ENCODE peak calls at places on chromosomes 5 and 9, in six cellular contexts. V is cardiac muscle cell, G is uterus, E is GM23248, P is SJSA1, R is GM12878. Z is an unnamed sample.
A peak's percentile ranks its signal among the peaks of the same experiment; 100 is the strongest.

GRCh38 chr5:129904102-129904666 is at the start of gene CHSY3:
- DNase-seq in V (peak; percentile 92), P (peak; percentile 58), R (no peak), G (peak; percentile 76), E (peak; percentile 88), Z (peak; percentile 84)

GRCh38 chr5:170427672-170428236 is 38.6 kb upstream of the KCNMB1 start:
- DNase-seq in P (no peak), V (peak; percentile 62), E (no peak), R (no peak), G (no peak), Z (peak; percentile 84)

GRCh38 chr5:67425514-67425913 is 228.9 kb upstream of the CD180 start:
- DNase-seq in E (no peak), V (no peak), R (no peak), G (no peak), P (no peak), Z (no peak)

GRCh38 chr9:7368410-7369292 is 430.9 kb downstream of the DMAC1 start:
- DNase-seq in E (peak; percentile 55), G (no peak), P (no peak), V (peak; percentile 97), R (no peak), Z (peak; percentile 18)

GRCh38 chr9:124258765-124259272 is 1.1 kb downstream of the NEK6 start:
- DNase-seq in P (peak; percentile 67), R (no peak), G (no peak), E (peak; percentile 52), V (no peak), Z (no peak)

GRCh38 chr9:77793909-77794308 is 145.8 kb upstream of the GNA14 start:
- DNase-seq in P (peak; percentile 54), R (no peak), E (peak; percentile 79), V (peak; percentile 22), G (no peak), Z (no peak)

GRCh38 chr5:42572313-42572712 is 149.1 kb downstream of the GHR start:
- DNase-seq in E (no peak), R (no peak), P (no peak), G (no peak), V (no peak), Z (no peak)

GRCh38 chr9:120920495-120921178 is 6.0 kb downstream of the TRAF1 start:
- DNase-seq in P (no peak), G (no peak), E (no peak), V (no peak), R (no peak), Z (no peak)

GRCh38 chr5:160493806-160494317 is 72.2 kb downstream of the PTTG1 start:
- DNase-seq in V (no peak), P (no peak), R (no peak), G (no peak), E (peak; percentile 12), Z (no peak)

GRCh38 chr5:133610489-133611356 is 1.6 kb downstream of the FSTL4 start:
- DNase-seq in R (no peak), P (peak; percentile 44), G (peak; percentile 21), V (peak; percentile 50), E (peak; percentile 65), Z (peak; percentile 66)
- H3K27ac ChIP-seq in R (no peak overlapping the region), P (no peak overlapping the region), G (no peak overlapping the region), V (no peak overlapping the region), E (no peak overlapping the region), Z (no peak overlapping the region)

GRCh38 chr9:23120630-23121029 is 674.0 kb downstream of the DMRTA1 start:
- DNase-seq in P (no peak), E (no peak), V (no peak), R (no peak), G (no peak), Z (no peak)
- H3K27me3 ChIP-seq in P (no peaks in the 10 kb centered on the region), E (no peaks in the 10 kb centered on the region), V (no peaks in the 10 kb centered on the region), R (no peaks in the 10 kb centered on the region), G (no peaks in the 10 kb centered on the region), Z (no peaks in the 10 kb centered on the region)

GRCh38 chr9:72313507-72313906 is 51.5 kb downstream of the ZFAND5 start:
- DNase-seq in P (no peak), E (no peak), R (no peak), G (no peak), V (no peak), Z (no peak)
- H3K27ac ChIP-seq in P (no peak overlapping the region), E (no peak overlapping the region), R (no peak overlapping the region), G (no peak overlapping the region), V (no peak overlapping the region), Z (no peak overlapping the region)

GRCh38 chr5:139273322-139273571 is 20.3 kb upstream of the MATR3 start:
- DNase-seq in E (no peak), R (no peak), G (no peak), P (no peak), V (no peak), Z (no peak)
- H3K27me3 ChIP-seq in E (no peaks in the 10 kb centered on the region), R (no peaks in the 10 kb centered on the region), G (no peaks in the 10 kb centered on the region), P (no peaks in the 10 kb centered on the region), V (no peaks in the 10 kb centered on the region), Z (no peaks in the 10 kb centered on the region)

DNA sequence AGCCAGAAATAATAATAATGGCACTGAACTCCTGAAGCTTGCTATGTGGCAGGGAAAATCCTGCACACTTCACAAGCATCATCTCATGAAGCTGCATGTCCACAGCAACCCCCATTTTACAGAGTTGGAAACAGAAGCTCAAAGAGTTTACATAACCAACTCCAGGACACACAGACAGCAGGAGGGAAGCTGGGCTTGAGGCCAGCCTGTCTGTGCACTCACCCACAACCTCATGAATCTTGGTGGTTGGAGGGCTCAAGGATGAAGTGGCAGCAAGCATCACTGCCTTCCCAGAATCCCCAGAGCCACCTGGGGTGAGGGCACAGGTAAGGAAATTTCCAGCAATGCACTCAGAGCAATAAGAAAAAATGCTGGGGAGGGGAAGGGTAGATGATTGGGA is 111.4 kb downstream of the GABBR2 start:
- DNase-seq in V (peak; percentile 11), E (no peak), P (no peak), G (no peak), R (no peak), Z (no peak)
- H3K27ac ChIP-seq in V (no peak overlapping the region), E (no peak overlapping the region), P (no peak overlapping the region), G (no peak overlapping the region), R (no peak overlapping the region), Z (no peak overlapping the region)

GRCh38 chr9:130934702-130935659 is 4.1 kb downstream of the FIBCD1 start:
- DNase-seq in E (no peak), V (no peak), R (no peak), P (no peak), G (no peak), Z (no peak)
- H3K27me3 ChIP-seq in E (no peaks in the 10 kb centered on the region), V (peaks cover 30% of the 10 kb centered on the region), R (peaks cover 20% of the 10 kb centered on the region), P (peaks cover 24% of the 10 kb centered on the region), G (peaks cover 23% of the 10 kb centered on the region), Z (peaks cover 53% of the 10 kb centered on the region)

DNA sequence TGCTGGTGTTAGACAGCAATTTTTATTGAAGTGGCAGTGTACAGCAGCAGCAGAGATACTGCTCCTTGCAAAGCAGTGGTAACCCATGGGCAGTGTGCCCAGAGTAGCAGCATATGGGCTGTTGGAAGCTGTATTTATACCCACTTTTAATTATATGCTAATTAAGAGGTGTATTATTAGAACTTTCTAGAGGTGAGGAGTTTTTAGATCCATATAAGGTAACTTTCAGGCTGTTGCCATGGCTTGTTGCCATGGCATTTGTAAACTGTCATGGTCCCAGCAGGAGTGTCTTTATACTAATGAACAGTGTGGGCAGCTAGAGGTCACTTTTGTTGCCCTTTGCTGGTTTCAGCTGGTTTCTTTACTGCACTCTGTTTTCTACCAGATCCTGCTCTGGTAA is 3.7 kb upstream of the PJA2 start:
- DNase-seq in P (no peak), G (no peak), E (peak; percentile 20), V (peak; percentile 40), R (no peak), Z (no peak)
- H3K27ac ChIP-seq in P (no peak overlapping the region), G (peak overlapping the region; percentile 97), E (no peak overlapping the region), V (peak overlapping the region; percentile 81), R (no peak overlapping the region), Z (no peak overlapping the region)

DNA sequence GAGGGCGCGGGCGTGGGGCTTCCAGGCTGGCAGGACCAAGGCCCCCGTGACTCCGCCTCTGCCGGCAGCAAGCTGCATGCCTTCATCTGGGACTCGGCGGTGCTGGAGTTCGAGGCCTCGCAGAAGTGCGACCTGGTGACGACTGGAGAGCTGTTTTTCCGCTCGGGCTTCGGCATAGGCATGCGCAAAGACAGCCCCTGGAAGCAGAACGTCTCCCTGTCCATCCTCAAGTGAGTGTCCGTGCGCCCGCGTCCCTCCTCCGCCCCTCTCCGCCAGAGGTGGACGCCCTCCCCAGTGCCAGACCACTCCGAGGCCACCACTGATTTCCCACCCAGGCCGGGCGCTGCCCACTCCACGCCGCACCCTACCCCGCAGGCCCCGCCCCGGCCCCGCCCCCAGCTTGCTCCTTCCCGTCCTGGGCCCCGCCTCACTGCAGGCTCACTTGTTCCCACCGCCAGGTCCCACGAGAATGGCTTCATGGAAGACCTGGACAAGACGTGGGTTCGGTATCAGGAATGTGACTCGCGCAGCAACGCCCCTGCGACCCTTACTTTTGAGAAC is 6.7 kb downstream of the LRRC26 start:
- DNase-seq in R (no peak), P (no peak), G (no peak), E (peak; percentile 53), V (no peak), Z (no peak)
- H3K27me3 ChIP-seq in R (peaks cover 2% of the 10 kb centered on the region), P (peaks cover 88% of the 10 kb centered on the region), G (peaks cover 91% of the 10 kb centered on the region), E (peaks cover 58% of the 10 kb centered on the region), V (peaks cover 100% of the 10 kb centered on the region), Z (peaks cover 100% of the 10 kb centered on the region)

GRCh38 chr9:125764198-125764597 is 17.0 kb downstream of the PBX3 start:
- DNase-seq in P (no peak), E (no peak), R (no peak), V (no peak), G (no peak), Z (no peak)
- H3K27ac ChIP-seq in P (no peak overlapping the region), E (no peak overlapping the region), R (no peak overlapping the region), V (peak overlapping the region; percentile 70), G (no peak overlapping the region), Z (no peak overlapping the region)